ENCODE peak calls at places on chromosome 4, in six cellular contexts. C is A549, V is RWPE1, K is AG04450, I is heart left ventricle, O is AG04449. Z is an unnamed sample.

GRCh38 chr4:172818901-172819300 is 349.7 kb upstream of the GALNT7 start:
- DNase-seq in K (no peak), O (no peak), I (no peak), C (no peak), V (no peak), Z (no peak)

GRCh38 chr4:117692538-117692937 is 341.7 kb upstream of the NDST3 start:
- DNase-seq in K (no peak), V (no peak), O (no peak), C (no peak), I (no peak), Z (no peak)

GRCh38 chr4:149987330-149987751 is 90.9 kb upstream of the DCLK2 start:
- DNase-seq in O (no peak), C (no peak), K (no peak), I (no peak), V (no peak), Z (no peak)

GRCh38 chr4:21447320-21448055 is 501.1 kb downstream of the KCNIP4 start:
- DNase-seq in O (no peak), K (no peak), V (peak), C (no peak), I (no peak), Z (no peak)

GRCh38 chr4:88138561-88138960 is 19.9 kb downstream of the ABCG2 start:
- DNase-seq in C (no peak), K (peak), I (no peak), V (peak), O (peak), Z (no peak)

GRCh38 chr4:7595883-7596535 is 161.3 kb upstream of the PSAPL1 start:
- DNase-seq in C (no peak), K (no peak), O (no peak), I (peak), V (no peak), Z (no peak)

GRCh38 chr4:55125763-55126541 is 557 bp upstream of the KDR start:
- DNase-seq in K (no peak), O (no peak), I (no peak), V (no peak), C (no peak), Z (peak)

GRCh38 chr4:23945521-23946017 is 55.7 kb upstream of the PPARGC1A start:
- DNase-seq in O (no peak), K (peak), V (peak), C (no peak), I (no peak), Z (peak)

GRCh38 chr4:53777244-53777984 is 186.1 kb upstream of the LNX1 start:
- DNase-seq in C (peak), V (peak), K (peak), O (no peak), I (no peak), Z (no peak)

GRCh38 chr4:71540749-71541269 is 202.0 kb downstream of the SLC4A4 start:
- DNase-seq in O (no peak), I (no peak), V (no peak), K (no peak), C (no peak), Z (no peak)
- TF ChIP-seq CTCF in O (no peak), I (no peak), V (no peak), K (peak), C (no peak), Z (no peak)

GRCh38 chr4:98092833-98093439 is 50.3 kb downstream of the STPG2 start:
- DNase-seq in C (no peak), K (no peak), O (no peak), V (no peak), I (no peak), Z (no peak)
- TF ChIP-seq CTCF in C (peak), K (peak), O (peak), V (peak), I (peak), Z (no peak)

DNA sequence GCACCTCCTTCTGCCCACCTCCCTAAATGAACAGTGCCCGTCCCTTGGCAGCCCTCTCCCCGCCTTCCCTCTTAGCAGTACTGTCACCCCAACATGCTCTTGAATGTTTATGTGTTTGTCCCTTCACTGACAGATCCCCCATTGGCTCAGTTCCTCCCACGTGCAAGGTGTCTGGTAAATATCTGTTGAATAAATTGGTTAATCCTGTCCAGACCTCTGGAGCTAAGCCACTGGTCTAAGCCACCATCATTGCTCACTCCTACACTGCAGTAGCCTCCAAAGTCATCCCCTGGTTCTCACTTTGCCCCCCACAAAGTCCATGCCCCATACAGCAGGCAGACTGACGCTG is 26.1 kb upstream of the MAN2B2 start:
- DNase-seq in I (no peak), O (no peak), V (no peak), C (no peak), K (no peak), Z (no peak)
- TF ChIP-seq CTCF in I (no peak), O (no peak), V (no peak), C (no peak), K (no peak), Z (no peak)

DNA sequence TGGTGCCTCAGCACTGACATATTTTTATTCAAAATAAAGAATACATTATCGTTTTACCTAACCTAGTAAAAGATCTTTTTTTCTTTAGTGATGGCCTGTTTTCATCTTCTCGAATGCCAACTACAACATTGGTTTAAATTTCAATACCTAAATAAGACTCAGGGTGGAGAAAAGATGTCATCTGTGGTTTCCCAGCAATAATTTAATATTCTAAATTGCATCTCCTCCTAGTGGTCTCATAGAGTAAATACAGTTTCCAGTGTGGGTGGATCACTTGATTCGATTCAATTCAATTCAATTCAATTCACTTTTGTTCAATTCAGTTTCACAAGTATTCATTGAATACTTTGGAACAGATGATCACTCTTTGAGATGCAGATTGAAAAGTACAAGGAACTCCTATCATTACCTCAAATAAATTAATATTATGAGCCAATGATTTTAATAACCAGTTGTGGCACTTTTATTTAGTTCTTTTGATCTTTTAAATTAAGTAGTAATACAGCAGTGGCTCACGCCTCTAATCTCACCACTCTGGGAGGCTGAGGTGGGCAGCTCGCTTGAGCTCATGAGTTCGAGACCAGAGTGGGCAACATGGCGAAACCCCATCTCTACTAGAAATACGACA is 427.2 kb downstream of the FAT4 start:
- DNase-seq in K (no peak), O (no peak), C (no peak), I (no peak), V (peak), Z (no peak)
- TF ChIP-seq CTCF in K (peak), O (peak), C (peak), I (peak), V (peak), Z (peak)

GRCh38 chr4:74675673-74676279 is 118.5 kb downstream of the BTC start:
- DNase-seq in V (peak), O (peak), C (peak), K (peak), I (no peak), Z (no peak)
- TF ChIP-seq CTCF in V (peak), O (peak), C (peak), K (peak), I (peak), Z (no peak)

GRCh38 chr4:151409470-151410313 is 716 bp downstream of the FHIP1A start:
- DNase-seq in I (no peak), K (no peak), O (no peak), C (no peak), V (peak), Z (peak)

GRCh38 chr4:151408380-151408629 is 671 bp upstream of the FHIP1A start:
- DNase-seq in K (no peak), C (no peak), I (no peak), V (no peak), O (no peak), Z (no peak)

GRCh38 chr4:151408630-151409469 is at the start of gene FHIP1A:
- DNase-seq in C (peak), I (peak), K (peak), O (no peak), V (peak), Z (peak)

GRCh38 chr4:151407018-151407417 is 2.0 kb upstream of the FHIP1A start:
- DNase-seq in V (no peak), C (no peak), I (no peak), O (no peak), K (no peak), Z (no peak)

DNA sequence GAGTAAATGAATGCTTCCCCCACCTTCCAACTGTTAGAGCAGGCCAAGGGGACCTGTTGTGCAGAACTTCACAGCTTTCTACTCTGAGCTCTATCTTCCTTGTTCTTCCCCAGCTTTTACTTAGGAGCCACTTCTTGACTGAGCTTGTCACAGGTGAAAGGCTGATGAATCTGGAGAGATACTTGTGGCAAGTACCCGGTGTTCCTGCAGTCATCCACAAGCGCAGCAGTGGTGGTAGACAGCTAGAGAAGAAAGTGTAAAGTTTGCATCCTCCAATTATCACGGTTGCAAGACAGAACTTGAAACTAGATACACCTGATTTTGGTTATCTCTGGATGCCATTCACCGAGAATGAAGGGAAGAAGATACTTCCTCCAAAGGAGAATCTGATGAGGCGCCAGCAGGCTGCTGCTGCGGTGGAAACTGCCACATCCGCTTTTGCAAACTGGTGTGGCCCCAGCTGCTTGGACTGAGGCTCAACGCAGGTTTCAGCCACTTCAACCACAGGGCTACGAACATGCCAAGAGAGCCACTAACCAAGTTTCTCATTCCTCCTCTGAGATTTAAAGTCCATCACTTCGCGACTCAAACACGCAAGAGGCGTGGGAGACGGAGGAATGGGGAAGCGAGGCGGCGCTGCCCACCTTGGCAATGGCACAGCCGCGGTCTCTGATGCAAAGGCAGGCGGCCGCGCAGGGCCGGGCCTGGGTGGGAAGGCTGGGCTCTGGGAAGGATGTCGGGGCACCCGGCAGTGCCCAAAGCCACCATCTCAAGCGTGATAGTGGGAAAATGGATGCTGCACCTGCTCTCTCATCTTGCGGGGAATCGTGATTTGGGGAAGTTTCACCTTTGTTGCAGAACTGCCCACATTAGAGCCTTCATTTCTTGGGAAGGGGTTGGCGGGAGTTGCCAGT is 1.3 kb upstream of the FHIP1A start:
- DNase-seq in V (no peak), O (no peak), C (no peak), I (peak), K (no peak), Z (no peak)
- TF ChIP-seq CTCF in V (no peak), O (no peak), C (no peak), I (no peak), K (no peak), Z (no peak)

GRCh38 chr4:79364048-79364447 is 38.2 kb upstream of the NAA11 start:
- DNase-seq in V (no peak), C (no peak), K (no peak), I (no peak), O (no peak), Z (no peak)
- TF ChIP-seq CTCF in V (no peak), C (no peak), K (no peak), I (no peak), O (no peak), Z (no peak)

DNA sequence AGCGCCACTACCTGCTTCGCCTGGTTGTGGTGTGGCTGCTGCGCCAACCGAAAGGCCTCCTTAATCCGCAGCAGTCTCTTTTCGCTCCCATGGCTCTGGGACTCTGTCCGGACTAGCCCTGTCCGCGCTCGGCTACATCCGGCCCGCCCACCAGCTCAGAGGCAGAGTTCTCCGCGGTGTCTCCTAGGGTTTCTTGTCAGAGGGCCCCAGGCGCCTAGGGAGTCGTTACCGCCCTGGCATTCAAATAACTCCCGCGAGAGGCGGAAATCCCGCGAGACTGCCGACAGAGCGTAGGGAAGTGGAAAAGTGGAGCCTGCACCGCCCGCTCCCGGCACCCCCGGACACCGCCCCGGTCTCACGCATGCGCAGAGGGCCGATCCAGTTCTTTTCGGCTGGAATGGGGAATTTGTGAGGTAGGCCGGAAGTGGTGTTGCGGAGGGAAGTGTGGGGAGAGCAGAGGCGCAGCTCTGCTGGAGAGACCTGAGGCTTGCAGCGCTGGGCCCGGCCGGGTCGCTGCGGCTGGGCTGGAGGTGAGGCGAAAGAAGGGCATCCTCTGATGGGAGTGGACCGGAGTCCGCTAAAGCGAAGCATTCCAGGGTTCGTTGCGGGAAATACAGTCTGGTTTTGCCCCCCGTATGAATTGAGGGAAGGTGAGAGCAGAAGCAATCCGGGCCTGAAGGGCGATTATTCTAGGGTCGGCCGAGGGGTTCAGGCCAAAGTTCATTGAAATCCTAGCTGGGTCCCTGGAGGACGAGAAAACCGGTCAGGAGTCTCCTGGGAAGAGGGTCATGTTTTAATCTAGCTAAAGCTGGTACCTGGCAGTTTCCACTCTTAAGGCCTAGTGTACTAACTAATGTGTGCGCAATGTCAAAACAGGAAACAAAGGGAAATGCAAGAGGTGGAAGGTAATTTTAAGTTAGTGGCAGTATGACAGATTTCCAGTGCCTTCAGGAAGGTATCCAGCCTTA is at the start of gene FAM200B:
- DNase-seq in K (peak), V (peak), C (peak), I (peak), O (peak), Z (peak)
- TF ChIP-seq CTCF in K (peak), V (no peak), C (no peak), I (peak), O (no peak), Z (no peak)

GRCh38 chr4:61588621-61589020 is 388.5 kb downstream of the ADGRL3 start:
- DNase-seq in V (no peak), I (no peak), C (no peak), K (no peak), O (no peak), Z (no peak)

GRCh38 chr4:61590881-61591280 is 390.8 kb downstream of the ADGRL3 start:
- DNase-seq in O (no peak), I (no peak), V (no peak), C (no peak), K (no peak), Z (no peak)
- TF ChIP-seq CTCF in O (no peak), I (no peak), V (no peak), C (no peak), K (peak), Z (no peak)